ENCODE peak calls at places on chromosomes 11 and 22, in ten cellular contexts. J is Peyer's patch; L is Calu3; C is thoracic aorta; R is astrocyte of the spinal cord; I is epithelial cell of esophagus; Z is renal cortical epithelial cell; N is AG09309; E is T-helper 9 cell; Q is activated CD4-positive, alpha-beta T cell treated with anti-CD3 and anti-CD28 coated beads, Interleukin-2, amount 50 U/mL, for 1 hour. T is an unnamed sample.

GRCh38 chr11:59158206-59159068 is 13.5 kb upstream of the DTX4 start:
- DNase-seq in N (peak; percentile 25), I (peak; percentile 81), E (peak; percentile 36), J (peak; percentile 64), Q (peak; percentile 56), R (peak; percentile 77), Z (peak; percentile 69), C (no peak), L (peak; percentile 60), T (peak; percentile 64)

GRCh38 chr11:26964335-26964734 is 29.6 kb upstream of the FIBIN start:
- DNase-seq in I (no peak), Q (no peak), J (no peak), C (no peak), N (no peak), E (no peak), L (no peak), Z (no peak), R (no peak), T (no peak)

GRCh38 chr22:36385491-36386350 is 2.0 kb downstream of the MYH9 start:
- DNase-seq in N (no peak), J (peak; percentile 31), R (peak; percentile 30), E (peak; percentile 60), I (peak; percentile 86), Z (peak; percentile 90), L (peak; percentile 79), C (peak; percentile 69), Q (peak; percentile 61), T (peak; percentile 94)

GRCh38 chr11:36156486-36157150 is 132.6 kb downstream of the COMMD9 start:
- DNase-seq in Q (no peak), N (no peak), C (no peak), I (peak; percentile 74), Z (no peak), J (no peak), E (no peak), L (no peak), R (no peak), T (no peak)

GRCh38 chr11:20041499-20041898 is 118.8 kb downstream of the DBX1 start:
- DNase-seq in L (no peak), R (no peak), Q (no peak), J (no peak), E (no peak), N (no peak), Z (peak; percentile 97), I (no peak), C (no peak), T (no peak)

GRCh38 chr22:31337178-31337577 is 9.0 kb downstream of the PATZ1 start:
- DNase-seq in Q (no peak), L (peak; percentile 61), J (no peak), Z (peak; percentile 65), I (peak; percentile 85), C (no peak), E (no peak), R (no peak), N (no peak), T (no peak)

GRCh38 chr11:66929753-66930152 is 28.4 kb downstream of the PC start:
- DNase-seq in J (no peak), Z (no peak), E (no peak), C (no peak), N (no peak), R (no peak), Q (no peak), I (no peak), L (no peak), T (no peak)

GRCh38 chr22:36194971-36195370 is 6.6 kb downstream of the APOL4 start:
- DNase-seq in I (peak; percentile 55), N (peak; percentile 41), Q (peak; percentile 13), C (no peak), J (peak; percentile 26), R (peak; percentile 70), Z (peak; percentile 72), E (no peak), L (peak; percentile 63), T (peak; percentile 60)

GRCh38 chr11:47241740-47242400 is 6.7 kb downstream of the ACP2 start:
- DNase-seq in N (no peak), R (no peak), E (no peak), C (no peak), I (peak; percentile 70), J (no peak), Q (no peak), Z (no peak), L (no peak), T (no peak)

GRCh38 chr11:74678591-74679512 is 52.4 kb downstream of the CHRDL2 start:
- DNase-seq in J (no peak), C (no peak), Z (no peak), I (no peak), N (no peak), R (no peak), Q (no peak), L (no peak), E (no peak), T (no peak)

GRCh38 chr11:79362358-79362757 is 78.5 kb downstream of the TENM4 start:
- DNase-seq in R (no peak), L (no peak), C (no peak), N (no peak), J (no peak), Q (no peak), E (no peak), I (no peak), Z (no peak), T (no peak)

GRCh38 chr11:33475999-33476398 is 218.8 kb downstream of the HIPK3 start:
- DNase-seq in N (no peak), Z (peak; percentile 78), E (no peak), R (peak; percentile 65), I (peak; percentile 83), C (no peak), J (no peak), L (peak; percentile 48), Q (no peak), T (peak; percentile 27)

GRCh38 chr11:83971063-83971462 is 684.9 kb upstream of the CCDC90B start:
- DNase-seq in R (peak; percentile 59), Z (peak; percentile 45), I (peak; percentile 9), C (no peak), Q (no peak), N (no peak), E (no peak), J (no peak), L (no peak), T (peak; percentile 6)

GRCh38 chr22:46465348-46465725 is 72.1 kb downstream of the CELSR1 start:
- DNase-seq in N (no peak), E (no peak), I (no peak), R (no peak), C (no peak), Z (no peak), J (no peak), L (no peak), Q (no peak), T (peak; percentile 41)

GRCh38 chr11:88101881-88102594 is 73.2 kb downstream of the RAB38 start:
- DNase-seq in R (no peak), Z (peak; percentile 69), I (no peak), L (no peak), Q (no peak), C (no peak), N (no peak), E (no peak), J (no peak), T (no peak)

GRCh38 chr22:30922151-30922611 is 46.4 kb downstream of the MORC2 start:
- DNase-seq in L (peak; percentile 7), I (peak; percentile 40), J (peak; percentile 59), Q (peak; percentile 71), R (peak; percentile 10), Z (peak; percentile 19), C (no peak), E (peak; percentile 55), N (no peak), T (peak; percentile 73)

GRCh38 chr22:43313497-43314474 is 29.4 kb downstream of the SCUBE1 start:
- DNase-seq in I (no peak), Q (no peak), C (no peak), R (peak; percentile 10), L (no peak), E (no peak), J (no peak), Z (no peak), N (peak; percentile 32), T (no peak)

GRCh38 chr11:33687733-33688479 is 12.7 kb downstream of the C11orf91 start:
- DNase-seq in J (no peak), C (no peak), N (no peak), R (peak; percentile 80), E (no peak), L (peak; percentile 75), Z (peak; percentile 64), I (peak; percentile 78), Q (no peak), T (peak; percentile 59)

GRCh38 chr11:125401235-125401634 is 94.8 kb downstream of the FEZ1 start:
- DNase-seq in N (no peak), L (no peak), E (no peak), Q (no peak), R (no peak), Z (no peak), J (no peak), I (no peak), C (no peak), T (no peak)

GRCh38 chr11:118703563-118704106 is 24.2 kb upstream of the TREH start:
- DNase-seq in R (no peak), N (no peak), Z (no peak), C (no peak), E (no peak), I (no peak), L (no peak), Q (no peak), J (no peak), T (no peak)

GRCh38 chr11:75439495-75440120 is 6.6 kb upstream of the KLHL35 start:
- DNase-seq in Q (no peak), J (no peak), L (no peak), E (no peak), I (no peak), Z (no peak), N (no peak), R (no peak), C (no peak), T (no peak)

GRCh38 chr11:34243620-34244493 is 114.0 kb downstream of the ABTB2 start:
- DNase-seq in Z (peak; percentile 91), E (no peak), C (no peak), J (no peak), L (peak; percentile 81), N (no peak), I (peak; percentile 93), Q (no peak), R (peak; percentile 68), T (peak; percentile 53)

GRCh38 chr22:28180804-28181203 is 261.7 kb upstream of the PITPNB start:
- DNase-seq in Q (no peak), I (no peak), C (no peak), N (no peak), L (no peak), Z (peak; percentile 49), J (no peak), R (no peak), E (no peak), T (no peak)

GRCh38 chr11:2102883-2103213 is 36.3 kb downstream of the IGF2 start:
- DNase-seq in Z (no peak), L (no peak), J (no peak), Q (no peak), N (no peak), C (no peak), R (no peak), I (no peak), E (no peak), T (no peak)

GRCh38 chr11:64356498-64357411 is 2.2 kb upstream of the RPS6KA4 start:
- DNase-seq in Q (peak; percentile 21), N (no peak), L (peak; percentile 65), I (peak; percentile 61), R (peak; percentile 38), J (no peak), E (no peak), Z (no peak), C (no peak), T (peak; percentile 63)

GRCh38 chr11:57153448-57153847 is 28.3 kb upstream of the LRRC55 start:
- DNase-seq in L (no peak), C (no peak), N (no peak), E (no peak), R (no peak), Q (no peak), Z (no peak), I (no peak), J (no peak), T (no peak)

GRCh38 chr11:106389096-106389495 is 311.6 kb downstream of the AASDHPPT start:
- DNase-seq in C (no peak), I (peak; percentile 70), R (peak; percentile 69), Z (peak; percentile 82), E (no peak), J (no peak), L (peak; percentile 2), Q (no peak), N (no peak), T (no peak)

GRCh38 chr11:106152013-106152412 is 74.6 kb downstream of the AASDHPPT start:
- DNase-seq in I (peak; percentile 93), J (no peak), R (peak; percentile 19), N (no peak), E (no peak), Z (peak; percentile 87), C (no peak), Q (no peak), L (peak; percentile 0), T (peak; percentile 38)